ENCODE peak calls at places on chromosome X, in four cellular contexts. U is H54, L is iris pigment epithelial cell, K is T-helper 1 cell. V is an unnamed sample.

GRCh38 chrX:16394290-16394689 is 227.0 kb downstream of the MAGEB17 start:
- DNase-seq in K (no peak), L (peak), U (no peak), V (no peak)

GRCh38 chrX:115093206-115093605 is 75.8 kb upstream of the IL13RA2 start:
- DNase-seq in U (no peak), K (no peak), L (no peak), V (no peak)

GRCh38 chrX:69027181-69028005 is 137.9 kb downstream of the PJA1 start:
- DNase-seq in K (no peak), L (peak), U (no peak), V (no peak)

GRCh38 chrX:19986531-19986930 is 4.3 kb downstream of the BCLAF3 start:
- DNase-seq in L (no peak), U (no peak), K (no peak), V (no peak)

GRCh38 chrX:11296051-11296450 is 2.8 kb downstream of the AMELX start:
- DNase-seq in K (no peak), U (no peak), L (no peak), V (no peak)

GRCh38 chrX:10579018-10579752 is 41.2 kb downstream of the MID1 start:
- DNase-seq in U (no peak), K (no peak), L (peak), V (no peak)

GRCh38 chrX:72003811-72004750 is 93.4 kb downstream of the NHSL2 start:
- DNase-seq in L (peak), U (no peak), K (no peak), V (no peak)

GRCh38 chrX:148043456-148043855 is 62.3 kb downstream of the FMR1NB start:
- DNase-seq in K (no peak), U (no peak), L (peak), V (no peak)

GRCh38 chrX:37812110-37812509 is 32.3 kb downstream of the CYBB start:
- DNase-seq in U (no peak), K (no peak), L (no peak), V (no peak)

GRCh38 chrX:100643943-100644587 is at the start of gene SRPX2:
- DNase-seq in L (peak), U (peak), K (no peak), V (no peak)

GRCh38 chrX:73767017-73767416 is 204.0 kb downstream of the CHIC1 start:
- DNase-seq in L (no peak), U (no peak), K (no peak), V (no peak)

GRCh38 chrX:22433292-22434070 is 160.8 kb downstream of the CBLL2 start:
- DNase-seq in L (no peak), K (no peak), U (no peak), V (no peak)

GRCh38 chrX:84729809-84730208 is 227.6 kb upstream of the HDX start:
- DNase-seq in U (peak), K (peak), L (peak), V (no peak)

GRCh38 chrX:151505796-151506195 is 57.7 kb upstream of the PASD1 start:
- DNase-seq in L (peak), U (no peak), K (no peak), V (no peak)

GRCh38 chrX:154724999-154725756 is 25.7 kb downstream of the GAB3 start:
- DNase-seq in U (no peak), K (peak), L (no peak), V (no peak)

GRCh38 chrX:44068043-44068442 is 94.9 kb upstream of the NDP start:
- DNase-seq in L (no peak), U (no peak), K (no peak), V (no peak)

GRCh38 chrX:19375546-19375945 is 31.8 kb downstream of the PDHA1 start:
- DNase-seq in U (no peak), K (no peak), L (no peak), V (no peak)

GRCh38 chrX:68079961-68080360 is 353.3 kb downstream of the OPHN1 start:
- DNase-seq in K (no peak), L (no peak), U (no peak), V (no peak)

GRCh38 chrX:69165116-69165651 is at the start of gene PJA1:
- DNase-seq in L (peak), U (peak), K (peak), V (peak)

GRCh38 chrX:136170109-136170800 is 22.9 kb downstream of the FHL1 start:
- DNase-seq in K (no peak), U (no peak), L (peak), V (no peak)

GRCh38 chrX:40688976-40689375 is 41.6 kb upstream of the CXorf38 start:
- DNase-seq in K (no peak), L (no peak), U (no peak), V (no peak)

GRCh38 chrX:12210196-12210815 is 72.0 kb downstream of the FRMPD4 start:
- DNase-seq in L (peak), K (no peak), U (no peak), V (no peak)

GRCh38 chrX:38220936-38221386 is 290 bp upstream of the SRPX start:
- DNase-seq in L (no peak), K (no peak), U (no peak), V (no peak)

GRCh38 chrX:137654481-137654880 is 88.6 kb downstream of the ZIC3 start:
- DNase-seq in U (no peak), K (no peak), L (no peak), V (no peak)

GRCh38 chrX:2325076-2325784 is 175.5 kb downstream of the DHRSX start:
- DNase-seq in L (peak), K (peak), U (no peak), V (peak)

GRCh38 chrX:16082470-16083085 is 40.8 kb upstream of the GRPR start:
- DNase-seq in L (no peak), U (no peak), K (no peak), V (no peak)

GRCh38 chrX:69153060-69153730 is 12.1 kb downstream of the PJA1 start:
- DNase-seq in K (no peak), L (peak), U (no peak), V (no peak)

GRCh38 chrX:102720237-102721168 is at the start of gene GPRASP3:
- DNase-seq in K (peak), L (peak), U (no peak), V (peak)

GRCh38 chrX:69507500-69507789 is 3.3 kb downstream of the NALF2 start:
- DNase-seq in L (no peak), U (no peak), K (no peak), V (no peak)

GRCh38 chrX:17022205-17022604 is 75.7 kb downstream of the REPS2 start:
- DNase-seq in U (no peak), K (no peak), L (peak), V (no peak)

GRCh38 chrX:15474058-15474457 is 19.1 kb downstream of the PIR start:
- DNase-seq in L (no peak), U (no peak), K (no peak), V (no peak)

GRCh38 chrX:41333994-41334865 is at the start of gene DDX3X:
- DNase-seq in U (no peak), L (peak), K (peak), V (peak)

GRCh38 chrX:85627363-85627762 is 247.9 kb upstream of the POF1B start:
- DNase-seq in U (no peak), L (peak), K (no peak), V (no peak)

GRCh38 chrX:48786825-48787538 is 592 bp downstream of the GATA1 start:
- DNase-seq in K (no peak), U (no peak), L (no peak), V (no peak)

GRCh38 chrX:153735274-153735673 is 10.6 kb downstream of the ABCD1 start:
- DNase-seq in L (peak), K (peak), U (no peak), V (no peak)

V was measured in central memory CD8-positive, alpha-beta T cell.